ENCODE peak calls at places on chromosome 17, in seven cellular contexts. One of them, this sample, is unnamed.

GRCh38 chr17:1227365-1227764 is 42.9 kb upstream of the BHLHA9 start:
- DNase-seq in body of pancreas: no peak
- DNase-seq in fibroblast of lung: no peak
- DNase-seq in astrocyte of the cerebellum: no peak
- DNase-seq in IMR-90: no peak
- DNase-seq in sigmoid colon: no peak
- DNase-seq in epithelial cell of esophagus: no peak
- DNase-seq in this sample: no peak

GRCh38 chr17:14717849-14718248 is 417.0 kb downstream of the HS3ST3B1 start:
- DNase-seq in body of pancreas: no peak
- DNase-seq in epithelial cell of esophagus: no peak
- DNase-seq in astrocyte of the cerebellum: no peak
- DNase-seq in sigmoid colon: no peak
- DNase-seq in IMR-90: no peak
- DNase-seq in fibroblast of lung: no peak
- DNase-seq in this sample: no peak

GRCh38 chr17:68973098-68973929 is 18.1 kb upstream of the ABCA8 start:
- DNase-seq in fibroblast of lung: no peak
- DNase-seq in astrocyte of the cerebellum: no peak
- DNase-seq in epithelial cell of esophagus: no peak
- DNase-seq in body of pancreas: no peak
- DNase-seq in sigmoid colon: no peak
- DNase-seq in IMR-90: no peak
- DNase-seq in this sample: no peak

GRCh38 chr17:5901731-5902660 is 168.2 kb upstream of the WSCD1 start:
- DNase-seq in fibroblast of lung: no peak
- DNase-seq in body of pancreas: no peak
- DNase-seq in epithelial cell of esophagus: no peak
- DNase-seq in astrocyte of the cerebellum: no peak
- DNase-seq in sigmoid colon: no peak
- DNase-seq in IMR-90: no peak
- DNase-seq in this sample: no peak

GRCh38 chr17:50149425-50150353 is 788 bp downstream of the PPP1R9B start:
- DNase-seq in sigmoid colon: peak; percentile 80
- DNase-seq in body of pancreas: peak; percentile 79
- DNase-seq in astrocyte of the cerebellum: no peak
- DNase-seq in fibroblast of lung: peak; percentile 49
- DNase-seq in IMR-90: peak; percentile 48
- DNase-seq in epithelial cell of esophagus: peak; percentile 68
- DNase-seq in this sample: no peak

GRCh38 chr17:55263565-55264272 is 1.0 kb upstream of the HLF start:
- DNase-seq in fibroblast of lung: no peak
- DNase-seq in epithelial cell of esophagus: no peak
- DNase-seq in IMR-90: no peak
- DNase-seq in sigmoid colon: no peak
- DNase-seq in astrocyte of the cerebellum: no peak
- DNase-seq in body of pancreas: no peak
- DNase-seq in this sample: no peak

GRCh38 chr17:60971515-60972369 is 294.1 kb downstream of the BCAS3 start:
- DNase-seq in body of pancreas: peak; percentile 48
- DNase-seq in fibroblast of lung: peak; percentile 83
- DNase-seq in epithelial cell of esophagus: peak; percentile 68
- DNase-seq in IMR-90: peak; percentile 80
- DNase-seq in sigmoid colon: no peak
- DNase-seq in astrocyte of the cerebellum: peak; percentile 41
- DNase-seq in this sample: peak; percentile 12

GRCh38 chr17:57663326-57664070 is 81.6 kb downstream of the CCDC182 start:
- DNase-seq in epithelial cell of esophagus: no peak
- DNase-seq in fibroblast of lung: no peak
- DNase-seq in sigmoid colon: peak; percentile 27
- DNase-seq in body of pancreas: no peak
- DNase-seq in astrocyte of the cerebellum: no peak
- DNase-seq in IMR-90: no peak
- DNase-seq in this sample: peak; percentile 29

GRCh38 chr17:8872036-8872704 is 4.7 kb upstream of the PIK3R6 start:
- DNase-seq in sigmoid colon: no peak
- DNase-seq in body of pancreas: no peak
- DNase-seq in fibroblast of lung: no peak
- DNase-seq in epithelial cell of esophagus: no peak
- DNase-seq in IMR-90: no peak
- DNase-seq in astrocyte of the cerebellum: no peak
- DNase-seq in this sample: no peak

GRCh38 chr17:47730681-47731080 is 2.4 kb upstream of the TBX21 start:
- DNase-seq in sigmoid colon: no peak
- DNase-seq in IMR-90: no peak
- DNase-seq in epithelial cell of esophagus: no peak
- DNase-seq in body of pancreas: no peak
- DNase-seq in fibroblast of lung: no peak
- DNase-seq in astrocyte of the cerebellum: no peak
- DNase-seq in this sample: no peak

GRCh38 chr17:78722101-78722761 is 59.8 kb downstream of the CYTH1 start:
- DNase-seq in sigmoid colon: peak; percentile 77
- DNase-seq in body of pancreas: no peak
- DNase-seq in astrocyte of the cerebellum: no peak
- DNase-seq in IMR-90: no peak
- DNase-seq in fibroblast of lung: no peak
- DNase-seq in epithelial cell of esophagus: no peak
- DNase-seq in this sample: no peak

GRCh38 chr17:50660042-50660886 is 25.6 kb downstream of the ABCC3 start:
- DNase-seq in IMR-90: peak; percentile 39
- DNase-seq in fibroblast of lung: peak; percentile 41
- DNase-seq in epithelial cell of esophagus: no peak
- DNase-seq in sigmoid colon: no peak
- DNase-seq in astrocyte of the cerebellum: no peak
- DNase-seq in body of pancreas: peak; percentile 29
- DNase-seq in this sample: no peak

GRCh38 chr17:18959071-18959844 is 7.3 kb downstream of the SLC5A10 start:
- DNase-seq in body of pancreas: no peak
- DNase-seq in fibroblast of lung: no peak
- DNase-seq in epithelial cell of esophagus: no peak
- DNase-seq in sigmoid colon: no peak
- DNase-seq in IMR-90: no peak
- DNase-seq in astrocyte of the cerebellum: no peak
- DNase-seq in this sample: no peak

GRCh38 chr17:6455321-6455705 is 11.1 kb downstream of the PIMREG start:
- DNase-seq in IMR-90: peak; percentile 17
- DNase-seq in body of pancreas: peak; percentile 23
- DNase-seq in epithelial cell of esophagus: peak; percentile 30
- DNase-seq in astrocyte of the cerebellum: no peak
- DNase-seq in sigmoid colon: no peak
- DNase-seq in fibroblast of lung: peak; percentile 28
- DNase-seq in this sample: no peak

GRCh38 chr17:80874866-80875445 is 116.7 kb upstream of the CHMP6 start:
- DNase-seq in epithelial cell of esophagus: no peak
- DNase-seq in fibroblast of lung: no peak
- DNase-seq in astrocyte of the cerebellum: no peak
- DNase-seq in sigmoid colon: no peak
- DNase-seq in IMR-90: no peak
- DNase-seq in body of pancreas: no peak
- DNase-seq in this sample: no peak

GRCh38 chr17:44900894-44901293 is 1.6 kb upstream of the EFTUD2 start:
- DNase-seq in IMR-90: peak; percentile 83
- DNase-seq in epithelial cell of esophagus: peak; percentile 74
- DNase-seq in sigmoid colon: peak; percentile 83
- DNase-seq in body of pancreas: no peak
- DNase-seq in astrocyte of the cerebellum: peak; percentile 88
- DNase-seq in fibroblast of lung: peak; percentile 90
- DNase-seq in this sample: peak; percentile 35

GRCh38 chr17:39563476-39563875 is 44.2 kb downstream of the NEUROD2 start:
- DNase-seq in body of pancreas: no peak
- DNase-seq in IMR-90: no peak
- DNase-seq in astrocyte of the cerebellum: no peak
- DNase-seq in epithelial cell of esophagus: no peak
- DNase-seq in fibroblast of lung: peak; percentile 6
- DNase-seq in sigmoid colon: no peak
- DNase-seq in this sample: no peak

GRCh38 chr17:38606646-38607611 is 1.2 kb upstream of the SRCIN1 start:
- DNase-seq in IMR-90: no peak
- DNase-seq in astrocyte of the cerebellum: no peak
- DNase-seq in body of pancreas: peak; percentile 67
- DNase-seq in sigmoid colon: peak; percentile 88
- DNase-seq in epithelial cell of esophagus: no peak
- DNase-seq in fibroblast of lung: no peak
- DNase-seq in this sample: no peak

GRCh38 chr17:416293-417206 is 63.9 kb upstream of the RPH3AL start:
- DNase-seq in astrocyte of the cerebellum: no peak
- DNase-seq in IMR-90: no peak
- DNase-seq in sigmoid colon: no peak
- DNase-seq in fibroblast of lung: no peak
- DNase-seq in epithelial cell of esophagus: no peak
- DNase-seq in body of pancreas: no peak
- DNase-seq in this sample: no peak

GRCh38 chr17:63496177-63496576 is 19.3 kb downstream of the ACE start:
- DNase-seq in fibroblast of lung: no peak
- DNase-seq in body of pancreas: no peak
- DNase-seq in astrocyte of the cerebellum: no peak
- DNase-seq in epithelial cell of esophagus: no peak
- DNase-seq in IMR-90: no peak
- DNase-seq in sigmoid colon: no peak
- DNase-seq in this sample: no peak

GRCh38 chr17:40922239-40922638 is 15.2 kb downstream of the KRT23 start:
- DNase-seq in sigmoid colon: peak; percentile 71
- DNase-seq in body of pancreas: peak; percentile 11
- DNase-seq in IMR-90: peak; percentile 88
- DNase-seq in astrocyte of the cerebellum: no peak
- DNase-seq in fibroblast of lung: peak; percentile 66
- DNase-seq in epithelial cell of esophagus: peak; percentile 88
- DNase-seq in this sample: peak; percentile 79

DNA sequence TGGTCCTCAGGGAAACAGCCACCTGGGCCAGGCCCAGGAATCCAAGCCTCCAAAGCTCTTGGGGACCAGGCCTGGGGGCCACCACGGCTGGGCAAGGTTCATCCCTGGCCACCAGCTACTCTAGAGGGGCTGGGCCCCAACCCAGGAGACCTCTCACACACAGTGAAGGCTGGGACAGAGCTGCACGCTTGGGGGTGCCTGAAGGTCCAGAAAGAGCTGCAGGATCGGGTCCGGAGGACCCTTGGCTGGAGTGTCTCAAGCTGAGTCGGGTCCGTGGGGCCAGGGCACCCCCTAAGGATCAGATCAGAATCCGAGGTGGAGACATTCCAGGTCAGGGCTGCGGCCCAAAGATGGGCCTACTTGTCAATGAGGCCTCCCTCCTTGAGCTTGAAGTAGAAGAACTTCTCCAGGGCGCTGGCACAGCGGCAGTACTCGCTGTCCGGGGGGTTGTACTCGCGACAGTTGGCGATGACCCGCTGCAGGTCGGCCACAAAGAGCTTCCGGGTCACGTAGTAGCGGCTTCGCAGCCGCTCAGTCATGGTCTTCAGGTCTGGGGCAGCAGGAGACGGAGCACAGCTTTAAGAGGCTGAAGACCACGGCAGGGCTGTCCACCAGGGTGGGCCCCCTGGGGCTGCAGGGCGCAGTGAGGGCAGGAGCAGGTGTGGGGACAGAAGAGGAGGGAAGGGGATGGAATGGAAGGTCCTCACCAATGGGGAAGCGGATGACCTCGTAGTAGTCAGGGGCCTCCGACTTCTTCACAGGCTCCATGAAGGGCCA is 967 bp upstream of the DHX58 start:
- DNase-seq in fibroblast of lung: no peak
- DNase-seq in epithelial cell of esophagus: no peak
- DNase-seq in sigmoid colon: no peak
- DNase-seq in body of pancreas: no peak
- DNase-seq in IMR-90: no peak
- DNase-seq in astrocyte of the cerebellum: no peak
- DNase-seq in this sample: no peak
- H3K4me3 ChIP-seq in fibroblast of lung: no peak overlapping the region
- H3K4me3 ChIP-seq in epithelial cell of esophagus: no peak overlapping the region
- H3K4me3 ChIP-seq in sigmoid colon: no peak overlapping the region
- H3K4me3 ChIP-seq in body of pancreas: no peak overlapping the region
- H3K4me3 ChIP-seq in IMR-90: no peak overlapping the region
- H3K4me3 ChIP-seq in astrocyte of the cerebellum: no peak overlapping the region
- H3K4me3 ChIP-seq in this sample: no peak overlapping the region

DNA sequence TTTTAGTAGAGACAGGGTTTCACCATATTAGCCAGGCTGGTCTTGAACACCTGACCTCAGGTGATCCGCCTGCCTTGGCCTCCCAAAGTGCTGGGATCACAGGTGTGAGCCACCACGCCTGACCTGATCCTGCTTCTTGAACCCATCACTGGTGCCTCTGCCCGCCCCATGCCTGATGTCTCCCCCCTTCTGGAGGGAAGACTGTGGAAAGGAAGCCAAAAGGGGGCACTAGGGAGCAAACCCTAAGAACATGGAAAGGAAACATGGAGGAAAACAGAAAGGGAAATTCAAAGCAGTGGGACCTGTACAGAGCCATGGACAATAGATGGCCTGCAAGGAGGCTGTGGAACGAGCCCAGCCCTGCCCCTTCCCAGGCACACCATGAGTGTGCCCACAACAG is 31.1 kb upstream of the FASN start:
- DNase-seq in epithelial cell of esophagus: no peak
- DNase-seq in sigmoid colon: no peak
- DNase-seq in IMR-90: no peak
- DNase-seq in fibroblast of lung: no peak
- DNase-seq in astrocyte of the cerebellum: no peak
- DNase-seq in body of pancreas: no peak
- DNase-seq in this sample: no peak
- TF ChIP-seq CTCF in epithelial cell of esophagus: no peak
- TF ChIP-seq CTCF in sigmoid colon: no peak
- TF ChIP-seq CTCF in IMR-90: peak; percentile 6
- TF ChIP-seq CTCF in fibroblast of lung: no peak
- TF ChIP-seq CTCF in astrocyte of the cerebellum: peak; percentile 18
- TF ChIP-seq CTCF in body of pancreas: no peak
- TF ChIP-seq CTCF in this sample: peak; percentile 27

GRCh38 chr17:48787850-48788249 is 29.2 kb downstream of the TTLL6 start:
- DNase-seq in fibroblast of lung: no peak
- DNase-seq in body of pancreas: no peak
- DNase-seq in epithelial cell of esophagus: no peak
- DNase-seq in astrocyte of the cerebellum: no peak
- DNase-seq in IMR-90: no peak
- DNase-seq in sigmoid colon: no peak
- DNase-seq in this sample: no peak

GRCh38 chr17:48792033-48792798 is 24.8 kb downstream of the TTLL6 start:
- DNase-seq in astrocyte of the cerebellum: no peak
- DNase-seq in epithelial cell of esophagus: no peak
- DNase-seq in body of pancreas: no peak
- DNase-seq in sigmoid colon: no peak
- DNase-seq in IMR-90: no peak
- DNase-seq in fibroblast of lung: no peak
- DNase-seq in this sample: no peak

GRCh38 chr17:48790607-48791127 is 26.4 kb downstream of the TTLL6 start:
- DNase-seq in sigmoid colon: no peak
- DNase-seq in astrocyte of the cerebellum: no peak
- DNase-seq in body of pancreas: no peak
- DNase-seq in epithelial cell of esophagus: no peak
- DNase-seq in IMR-90: no peak
- DNase-seq in fibroblast of lung: no peak
- DNase-seq in this sample: no peak

GRCh38 chr17:48795444-48796162 is 21.4 kb downstream of the TTLL6 start:
- DNase-seq in astrocyte of the cerebellum: peak; percentile 18
- DNase-seq in fibroblast of lung: peak; percentile 77
- DNase-seq in sigmoid colon: no peak
- DNase-seq in body of pancreas: peak; percentile 19
- DNase-seq in IMR-90: peak; percentile 81
- DNase-seq in epithelial cell of esophagus: peak; percentile 40
- DNase-seq in this sample: no peak

GRCh38 chr17:48791128-48792032 is 25.6 kb downstream of the TTLL6 start:
- DNase-seq in astrocyte of the cerebellum: peak; percentile 64
- DNase-seq in sigmoid colon: peak; percentile 86
- DNase-seq in fibroblast of lung: peak; percentile 85
- DNase-seq in IMR-90: peak; percentile 79
- DNase-seq in epithelial cell of esophagus: peak; percentile 79
- DNase-seq in body of pancreas: peak; percentile 87
- DNase-seq in this sample: no peak
- H3K4me3 ChIP-seq in astrocyte of the cerebellum: no peak overlapping the region
- H3K4me3 ChIP-seq in sigmoid colon: no peak overlapping the region
- H3K4me3 ChIP-seq in fibroblast of lung: no peak overlapping the region
- H3K4me3 ChIP-seq in IMR-90: no peak overlapping the region
- H3K4me3 ChIP-seq in epithelial cell of esophagus: no peak overlapping the region
- H3K4me3 ChIP-seq in body of pancreas: no peak overlapping the region
- H3K4me3 ChIP-seq in this sample: no peak overlapping the region

GRCh38 chr17:75877752-75878173 is 618 bp downstream of the TRIM47 start:
- DNase-seq in sigmoid colon: peak; percentile 88
- DNase-seq in epithelial cell of esophagus: peak; percentile 85
- DNase-seq in body of pancreas: peak; percentile 86
- DNase-seq in IMR-90: peak; percentile 71
- DNase-seq in fibroblast of lung: peak; percentile 57
- DNase-seq in astrocyte of the cerebellum: no peak
- DNase-seq in this sample: no peak
- TF ChIP-seq CTCF in sigmoid colon: peak; percentile 29
- TF ChIP-seq CTCF in epithelial cell of esophagus: peak; percentile 29
- TF ChIP-seq CTCF in body of pancreas: peak; percentile 75
- TF ChIP-seq CTCF in IMR-90: peak; percentile 60
- TF ChIP-seq CTCF in fibroblast of lung: peak; percentile 30
- TF ChIP-seq CTCF in astrocyte of the cerebellum: peak; percentile 42
- TF ChIP-seq CTCF in this sample: peak; percentile 51